ENCODE peak calls at places on chromosomes 6 and 20, in seven cellular contexts. Y is endothelial cell of umbilical vein, K is hepatocyte, W is NCI-H748 treated with DMSO at 0.1 percent for 48 hours, A is IMR-90, H is Calu3, O is NAMALWA. P is an unnamed sample.

GRCh38 chr20:49447946-49448809 is 34.3 kb downstream of the KCNB1 start:
- DNase-seq in H (no peak), K (peak; percentile 45), A (no peak), Y (no peak), W (no peak), O (no peak), P (peak; percentile 75)

GRCh38 chr6:124984668-124985338 is 22.6 kb downstream of the RNF217 start:
- DNase-seq in K (no peak), W (no peak), O (no peak), H (no peak), Y (peak; percentile 79), A (peak; percentile 78), P (no peak)

GRCh38 chr6:111628117-111628866 is 22.6 kb upstream of the TRAF3IP2 start:
- DNase-seq in H (no peak), A (no peak), Y (no peak), W (no peak), K (no peak), O (no peak), P (no peak)

GRCh38 chr6:100464910-100465700 is at the start of gene SIM1:
- DNase-seq in K (peak; percentile 73), O (no peak), Y (peak; percentile 91), W (peak; percentile 77), A (peak; percentile 59), H (no peak), P (no peak)

GRCh38 chr20:58829531-58829941 is 21.2 kb downstream of the GNAS-AS1 start:
- DNase-seq in W (no peak), K (no peak), Y (no peak), H (no peak), A (peak; percentile 4), O (no peak), P (no peak)

GRCh38 chr20:23193985-23194384 is 107.9 kb upstream of the CD93 start:
- DNase-seq in A (no peak), H (no peak), Y (no peak), W (no peak), K (no peak), O (no peak), P (no peak)

GRCh38 chr6:116975600-116975999 is 98.6 kb downstream of the RFX6 start:
- DNase-seq in W (no peak), Y (no peak), A (peak; percentile 6), K (no peak), O (no peak), H (no peak), P (no peak)

GRCh38 chr6:65558071-65558470 is 149.0 kb downstream of the EYS start:
- DNase-seq in A (no peak), K (no peak), O (no peak), H (no peak), W (no peak), Y (no peak), P (no peak)

GRCh38 chr20:35311409-35311808 is 19.2 kb upstream of the FAM83C start:
- DNase-seq in H (peak; percentile 81), Y (no peak), O (no peak), A (peak; percentile 77), K (no peak), W (no peak), P (no peak)

GRCh38 chr6:18307006-18307405 is 42.7 kb upstream of the DEK start:
- DNase-seq in A (peak; percentile 48), O (no peak), Y (no peak), H (no peak), K (no peak), W (no peak), P (no peak)

GRCh38 chr20:35947907-35948306 is 6.4 kb downstream of the SCAND1 start:
- DNase-seq in A (peak; percentile 57), K (no peak), Y (no peak), W (no peak), H (no peak), O (no peak), P (no peak)

GRCh38 chr6:119862719-119863118 is 513.2 kb upstream of the MAN1A1 start:
- DNase-seq in Y (no peak), K (no peak), A (no peak), O (no peak), W (no peak), H (no peak), P (no peak)

GRCh38 chr6:170456886-170457698 is 96.0 kb downstream of the PSMB1 start:
- DNase-seq in A (no peak), Y (no peak), W (no peak), O (no peak), K (no peak), H (no peak), P (no peak)

GRCh38 chr20:32287231-32287638 is 9.8 kb downstream of the KIF3B start:
- DNase-seq in Y (no peak), K (no peak), H (no peak), A (no peak), W (no peak), O (no peak), P (no peak)

GRCh38 chr6:11744753-11745152 is 33.9 kb downstream of the ADTRP start:
- DNase-seq in K (peak; percentile 50), O (no peak), Y (peak; percentile 45), W (no peak), A (peak; percentile 71), H (no peak), P (peak; percentile 89)